ENCODE peak calls at places on chromosomes 3 and 15, in four cellular contexts. U is psoas muscle, M is fibroblast of lung, T is lower lobe of right lung. I is an unnamed sample. For H3K36me3, the result is how much of the 10 kb centered on the place peaks cover.

GRCh38 chr3:11603628-11604027 is 40.1 kb downstream of the VGLL4 start:
- DNase-seq in U (peak), M (peak), T (no peak), I (no peak)

GRCh38 chr3:129553171-129553570 is 10.2 kb downstream of the H1-8 start:
- DNase-seq in U (peak), M (no peak), T (no peak), I (no peak)

GRCh38 chr3:184284696-184285095 is 8.9 kb downstream of the ECE2 start:
- DNase-seq in U (no peak), M (peak), T (no peak), I (peak)

GRCh38 chr3:175956964-175957363 is 1097.8 kb downstream of the NAALADL2 start:
- DNase-seq in U (no peak), M (peak), T (no peak), I (no peak)

GRCh38 chr3:94066829-94067470 is 4.1 kb downstream of the NSUN3 start:
- DNase-seq in U (no peak), M (no peak), T (no peak), I (no peak)

GRCh38 chr3:134928819-134929218 is 133.8 kb downstream of the EPHB1 start:
- DNase-seq in U (no peak), M (no peak), T (no peak), I (no peak)

GRCh38 chr15:63473007-63473748 is 31.2 kb upstream of the USP3 start:
- DNase-seq in U (no peak), M (no peak), T (no peak), I (no peak)

GRCh38 chr3:71172951-71173350 is 410.6 kb downstream of the FOXP1 start:
- DNase-seq in U (no peak), M (peak), T (no peak), I (no peak)

GRCh38 chr15:60399246-60399915 is 1.6 kb upstream of the ANXA2 start:
- DNase-seq in U (no peak), M (no peak), T (no peak), I (no peak)

GRCh38 chr3:120800625-120801024 is 58.1 kb downstream of the GTF2E1 start:
- DNase-seq in U (no peak), M (no peak), T (no peak), I (no peak)

GRCh38 chr15:35118987-35119386 is 33.9 kb upstream of the NANOGP8 start:
- DNase-seq in U (no peak), M (no peak), T (no peak), I (no peak)

GRCh38 chr3:186653984-186654383 is 11.8 kb upstream of the HRG start:
- DNase-seq in U (no peak), M (no peak), T (no peak), I (no peak)

GRCh38 chr15:40239671-40240618 is 1.1 kb downstream of the PAK6 start:
- DNase-seq in U (no peak), M (no peak), T (no peak), I (no peak)

GRCh38 chr3:129794319-129795201 is 99.0 kb downstream of the TMCC1 start:
- DNase-seq in U (peak), M (peak), T (peak), I (peak)

DNA sequence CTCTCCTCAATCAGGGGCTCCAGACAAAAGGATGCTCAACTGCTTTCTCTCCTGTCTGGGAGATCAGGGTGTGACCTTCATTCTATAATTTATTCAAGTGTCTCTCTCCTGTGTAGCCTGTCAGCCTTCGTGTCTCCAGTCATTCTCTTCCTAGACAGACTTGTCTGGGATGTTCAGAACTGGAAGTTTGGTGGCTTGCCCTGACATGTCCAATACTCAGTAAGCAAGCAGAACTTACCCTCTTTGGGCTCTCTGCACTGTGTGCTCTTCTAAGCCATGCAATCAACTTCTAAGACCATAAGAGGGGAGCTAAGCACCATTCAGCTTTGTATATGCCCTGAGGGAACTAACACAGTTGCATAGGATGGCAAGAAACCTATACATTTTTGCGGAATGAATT is 14.1 kb downstream of the ACKR2 start:
- DNase-seq in U (no peak), M (no peak), T (no peak), I (no peak)
- H3K4me3 ChIP-seq in U (no peak), M (no peak), T (no peak), I (no peak)

DNA sequence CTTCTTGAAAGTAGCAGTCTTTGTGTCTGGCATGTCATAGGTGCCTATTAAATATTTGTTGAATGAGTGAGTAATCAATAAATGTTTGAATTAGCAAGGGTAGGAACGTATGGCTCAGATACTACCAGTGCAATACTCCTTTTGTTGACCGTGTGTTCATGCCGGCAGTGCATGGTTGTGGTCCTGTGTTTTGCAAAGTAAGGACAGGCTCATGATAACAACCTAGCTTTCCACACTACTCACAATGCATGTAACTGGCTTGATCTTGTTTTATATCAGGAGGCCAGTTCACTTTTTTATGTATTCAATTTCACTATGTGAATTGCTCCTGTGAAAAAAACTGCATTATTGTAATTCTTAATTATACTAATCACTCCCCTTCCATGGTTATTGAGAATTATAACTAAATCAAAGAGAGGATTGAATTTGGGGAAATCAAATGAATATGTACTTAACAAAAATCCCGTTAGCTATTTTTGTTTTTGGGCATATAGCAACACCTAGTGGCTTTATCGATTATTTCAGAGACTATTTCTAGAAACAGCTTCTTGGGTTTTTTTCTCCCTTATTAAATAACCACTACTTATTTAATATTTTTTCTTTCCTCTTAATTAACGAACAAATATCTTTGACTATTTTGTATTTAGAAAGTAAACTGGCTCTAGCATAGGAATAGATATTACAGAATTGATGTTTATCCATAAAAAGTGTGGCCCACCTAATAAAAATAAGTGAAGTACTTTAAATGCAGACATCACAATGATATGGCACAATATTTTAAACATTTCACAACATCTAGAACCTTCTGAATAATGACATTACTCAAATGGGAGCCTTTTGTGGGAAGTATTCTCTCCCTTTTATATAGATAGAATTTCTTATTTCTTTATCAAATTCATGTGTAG is 218.5 kb downstream of the BBX start:
- DNase-seq in U (no peak), M (peak), T (no peak), I (no peak)
- TF ChIP-seq CTCF in U (peak), M (peak), T (peak), I (no peak)

GRCh38 chr15:99537344-99537743 is 28.4 kb upstream of the MEF2A start:
- DNase-seq in U (no peak), M (peak), T (no peak), I (no peak)
- H3K36me3 ChIP-seq in U (under half), M (under half), T (under half), I (under half)

DNA sequence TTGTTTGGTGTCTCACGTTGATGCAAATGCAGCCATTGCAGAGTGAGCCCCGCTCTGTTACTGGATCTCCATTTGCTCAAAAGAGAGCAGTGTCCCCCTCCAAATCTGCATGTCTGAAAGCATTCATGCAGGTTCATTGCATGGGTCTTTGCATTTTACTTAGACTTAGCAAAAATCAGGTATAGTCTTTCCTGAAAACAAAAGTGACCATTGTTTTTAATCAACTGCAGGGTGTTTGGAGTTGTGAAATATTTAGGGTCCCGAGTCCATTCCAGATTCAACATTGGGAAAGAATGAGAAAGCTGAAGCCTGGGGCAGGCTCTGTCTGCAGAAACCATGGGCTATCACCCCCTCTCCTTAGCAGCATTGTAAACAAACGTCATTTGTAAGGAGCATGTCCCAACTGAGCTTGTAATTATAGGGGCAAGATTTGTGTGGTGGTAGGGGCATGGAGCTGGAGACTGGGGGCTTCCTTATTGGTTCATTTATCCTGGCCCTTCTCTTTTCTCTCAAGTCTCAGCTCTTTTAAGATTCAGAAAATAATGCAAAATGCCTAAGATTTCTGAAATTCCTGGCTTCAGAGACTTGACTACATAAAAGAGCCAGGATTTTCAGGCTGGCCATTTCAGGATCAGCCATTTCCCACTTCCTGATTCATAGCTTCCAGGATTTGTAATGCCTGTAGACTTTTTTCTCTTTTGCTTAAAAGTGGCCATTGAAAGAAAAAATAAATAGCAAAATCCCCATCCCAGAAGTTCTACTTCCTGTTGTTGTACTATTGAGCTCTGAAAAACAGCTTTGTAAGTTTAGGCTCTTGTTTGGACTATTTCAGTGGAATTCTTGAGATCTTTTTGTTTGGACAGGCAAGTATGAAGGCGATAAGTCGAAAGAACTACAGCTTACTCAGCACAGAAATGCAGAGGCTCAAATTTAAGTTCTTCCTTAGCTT is 23.0 kb downstream of the IGF1R start:
- DNase-seq in U (no peak), M (peak), T (no peak), I (no peak)
- H3K4me3 ChIP-seq in U (no peak), M (peak), T (no peak), I (no peak)

GRCh38 chr15:66922608-66923007 is 142.8 kb upstream of the SMAD3 start:
- DNase-seq in U (no peak), M (no peak), T (no peak), I (no peak)

GRCh38 chr15:66925721-66926120 is 139.7 kb upstream of the SMAD3 start:
- DNase-seq in U (no peak), M (no peak), T (no peak), I (no peak)

GRCh38 chr15:66921319-66921718 is 144.1 kb upstream of the SMAD3 start:
- DNase-seq in U (peak), M (no peak), T (no peak), I (peak)

GRCh38 chr15:66924889-66925288 is 140.5 kb upstream of the SMAD3 start:
- DNase-seq in U (no peak), M (no peak), T (no peak), I (no peak)

DNA sequence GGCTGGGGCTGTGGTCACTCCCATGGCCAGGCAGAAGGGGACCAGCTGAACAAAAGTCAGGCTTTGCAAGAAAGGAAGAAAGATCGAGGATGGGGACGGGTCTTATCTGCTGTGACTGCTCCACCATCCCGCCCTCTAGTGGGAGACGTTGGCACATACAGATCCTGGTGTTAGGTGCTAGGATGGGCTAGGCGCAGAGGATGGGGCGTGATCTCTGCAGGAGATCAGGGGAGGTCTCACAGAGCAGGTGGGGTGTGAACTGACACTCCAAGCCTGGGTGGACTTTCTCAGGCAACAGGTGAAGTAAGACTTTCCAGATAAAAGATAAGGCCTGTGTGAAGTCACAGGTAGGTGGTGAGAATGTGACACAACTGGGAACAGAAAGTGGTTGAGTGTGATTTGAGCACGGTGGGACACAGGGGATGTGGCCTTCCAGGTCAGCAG is 141.9 kb upstream of the SMAD3 start:
- DNase-seq in U (no peak), M (no peak), T (no peak), I (no peak)
- TF ChIP-seq CTCF in U (no peak), M (peak), T (peak), I (peak)

DNA sequence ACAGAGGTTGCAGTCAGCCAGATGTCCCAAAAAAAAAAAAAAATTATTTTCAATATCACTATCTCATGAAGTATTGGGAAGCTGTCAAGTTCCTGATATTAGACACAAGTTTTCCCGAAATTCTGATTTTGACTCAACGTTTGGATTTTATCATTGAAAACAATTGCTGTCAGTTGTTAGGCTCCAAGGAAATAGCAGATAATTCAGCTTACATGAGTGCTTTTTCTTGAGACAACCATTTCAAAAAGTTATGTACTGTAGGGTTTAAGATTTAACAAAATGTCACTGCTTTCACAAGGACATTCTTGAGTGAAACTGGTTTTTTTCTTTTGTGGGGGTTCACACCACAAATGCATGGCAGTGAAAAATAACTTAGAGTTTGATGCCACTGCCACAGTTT is 9.3 kb upstream of the SETD5 start:
- DNase-seq in U (no peak), M (no peak), T (no peak), I (no peak)
- H3K36me3 ChIP-seq in U (half or more), M (under half), T (half or more), I (under half)